ENCODE peak calls at places on chromosomes 5 and 9, in ten cellular contexts. X is foreskin keratinocyte, E is lung, H is PC-3, W is K562, C is neural progenitor cell, F is GM06990, D is mesendoderm, R is HepG2, Z is GM23248. G is an unnamed sample.

GRCh38 chr5:99032234-99033013 is 103.6 kb upstream of the CHD1 start:
- DNase-seq in X (peak; percentile 55), E (peak; percentile 48), H (peak; percentile 91), W (peak; percentile 35), C (peak; percentile 74), F (no peak), D (peak; percentile 69), R (peak; percentile 74), Z (peak; percentile 85), G (peak; percentile 91)

GRCh38 chr5:151085517-151086031 is 4.7 kb upstream of the TNIP1 start:
- DNase-seq in X (peak; percentile 61), E (peak; percentile 57), H (peak; percentile 18), W (no peak), C (no peak), F (no peak), D (no peak), R (no peak), Z (no peak), G (no peak)

GRCh38 chr5:5370375-5370774 is 52.1 kb upstream of the ICE1 start:
- DNase-seq in X (no peak), E (no peak), H (no peak), W (no peak), C (no peak), F (no peak), D (no peak), R (no peak), Z (no peak), G (no peak)

GRCh38 chr5:81209869-81210268 is 23.3 kb upstream of the CKMT2 start:
- DNase-seq in X (no peak), E (no peak), H (no peak), W (no peak), C (no peak), F (no peak), D (no peak), R (no peak), Z (no peak), G (no peak)

GRCh38 chr5:137223324-137224295 is 275.5 kb downstream of the SPOCK1 start:
- DNase-seq in X (no peak), E (no peak), H (no peak), W (no peak), C (no peak), F (no peak), D (no peak), R (no peak), Z (no peak), G (no peak)

GRCh38 chr5:135153661-135154060 is 119.6 kb upstream of the PITX1 start:
- DNase-seq in X (peak; percentile 27), E (no peak), H (peak; percentile 23), W (peak; percentile 35), C (no peak), F (no peak), D (no peak), R (no peak), Z (no peak), G (no peak)

GRCh38 chr5:74130141-74130897 is 504.3 kb downstream of the ARHGEF28 start:
- DNase-seq in X (no peak), E (no peak), H (no peak), W (no peak), C (no peak), F (no peak), D (peak; percentile 16), R (no peak), Z (no peak), G (no peak)

GRCh38 chr9:125646222-125647100 is 60.5 kb downstream of the MAPKAP1 start:
- DNase-seq in X (no peak), E (no peak), H (no peak), W (no peak), C (no peak), F (peak; percentile 51), D (no peak), R (no peak), Z (peak; percentile 54), G (peak; percentile 43)

GRCh38 chr9:134540441-134541372 is 100.9 kb upstream of the COL5A1 start:
- DNase-seq in X (no peak), E (no peak), H (no peak), W (no peak), C (no peak), F (no peak), D (no peak), R (no peak), Z (no peak), G (no peak)

GRCh38 chr5:10192309-10192708 is 57.4 kb downstream of the ATPSCKMT start:
- DNase-seq in X (no peak), E (no peak), H (peak; percentile 82), W (no peak), C (no peak), F (no peak), D (no peak), R (no peak), Z (peak; percentile 86), G (peak; percentile 76)

GRCh38 chr5:113036321-113036720 is 59.7 kb downstream of the DCP2 start:
- DNase-seq in X (no peak), E (no peak), H (no peak), W (no peak), C (no peak), F (no peak), D (no peak), R (no peak), Z (no peak), G (no peak)

GRCh38 chr9:93597142-93597706 is 20.8 kb downstream of the PHF2 start:
- DNase-seq in X (no peak), E (no peak), H (no peak), W (no peak), C (no peak), F (no peak), D (no peak), R (no peak), Z (no peak), G (no peak)

GRCh38 chr5:138569759-138570158 is 5.4 kb downstream of the HSPA9 start:
- DNase-seq in X (no peak), E (no peak), H (no peak), W (no peak), C (no peak), F (no peak), D (no peak), R (no peak), Z (peak; percentile 48), G (no peak)

GRCh38 chr5:64869419-64869818 is 100.7 kb downstream of the CWC27 start:
- DNase-seq in X (peak; percentile 36), E (no peak), H (peak; percentile 58), W (no peak), C (peak; percentile 59), F (no peak), D (peak; percentile 59), R (no peak), Z (peak; percentile 85), G (peak; percentile 82)

GRCh38 chr5:6765612-6766525 is 52.6 kb downstream of the TENT4A start:
- DNase-seq in X (peak; percentile 82), E (peak; percentile 85), H (peak; percentile 97), W (peak; percentile 86), C (peak; percentile 88), F (peak; percentile 49), D (peak; percentile 87), R (peak; percentile 43), Z (peak; percentile 75), G (peak; percentile 75)

GRCh38 chr5:143372187-143372829 is 31.2 kb downstream of the NR3C1 start:
- DNase-seq in X (peak; percentile 56), E (no peak), H (peak; percentile 70), W (no peak), C (no peak), F (no peak), D (no peak), R (no peak), Z (peak; percentile 47), G (no peak)

GRCh38 chr5:78555870-78556269 is 92.7 kb downstream of the LHFPL2 start:
- DNase-seq in X (no peak), E (no peak), H (no peak), W (no peak), C (no peak), F (no peak), D (no peak), R (no peak), Z (no peak), G (no peak)

GRCh38 chr9:131423171-131423581 is 29.3 kb downstream of the PRRC2B start:
- DNase-seq in X (peak; percentile 96), E (peak; percentile 43), H (peak; percentile 77), W (no peak), C (peak; percentile 57), F (no peak), D (peak; percentile 96), R (no peak), Z (peak; percentile 93), G (peak; percentile 88)

GRCh38 chr5:140835622-140836510 is 1.8 kb downstream of the PCDHA7 start:
- DNase-seq in X (no peak), E (no peak), H (no peak), W (no peak), C (no peak), F (no peak), D (no peak), R (no peak), Z (no peak), G (no peak)
- H3K27me3 ChIP-seq in X (no peaks in the 10 kb centered on the region), E (no peaks in the 10 kb centered on the region), H (no peaks in the 10 kb centered on the region), W (no peaks in the 10 kb centered on the region), C (no peaks in the 10 kb centered on the region), F (no peaks in the 10 kb centered on the region), D (no peaks in the 10 kb centered on the region), R (no peaks in the 10 kb centered on the region), Z (no peaks in the 10 kb centered on the region), G (no peaks in the 10 kb centered on the region)

DNA sequence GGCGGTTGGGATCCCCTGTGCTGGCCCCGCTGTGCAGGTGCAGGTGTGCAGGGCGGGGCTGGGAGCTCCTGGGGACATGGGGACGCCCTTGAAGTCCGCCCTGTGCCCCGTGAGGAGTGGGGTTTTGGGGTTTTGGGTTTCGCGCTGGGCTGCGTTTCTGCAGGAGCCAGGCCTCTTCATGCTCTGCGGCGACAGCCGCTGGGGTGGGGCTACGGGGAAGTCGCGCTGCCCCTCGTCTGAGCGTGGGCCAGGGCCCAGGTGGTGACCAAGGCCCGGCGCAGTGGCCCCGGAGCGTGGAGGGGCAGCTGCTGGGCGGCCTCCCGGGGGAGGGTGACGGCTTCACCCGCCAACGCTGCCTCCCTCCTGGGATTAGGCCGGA is 47.8 kb upstream of the IRX4 start:
- DNase-seq in X (no peak), E (no peak), H (no peak), W (no peak), C (no peak), F (no peak), D (no peak), R (no peak), Z (no peak), G (no peak)
- H3K27me3 ChIP-seq in X (no peaks in the 10 kb centered on the region), E (peaks cover 9% of the 10 kb centered on the region), H (peaks cover 9% of the 10 kb centered on the region), W (peaks cover 68% of the 10 kb centered on the region), C (peaks cover 65% of the 10 kb centered on the region), F (no peaks in the 10 kb centered on the region), D (no peaks in the 10 kb centered on the region), R (peaks cover 7% of the 10 kb centered on the region), Z (peaks cover 20% of the 10 kb centered on the region), G (peaks cover 36% of the 10 kb centered on the region)

GRCh38 chr5:176793736-176794135 is 16.6 kb upstream of the UNC5A start:
- DNase-seq in X (no peak), E (no peak), H (peak; percentile 33), W (no peak), C (no peak), F (no peak), D (no peak), R (no peak), Z (no peak), G (no peak)
- H3K27me3 ChIP-seq in X (peaks cover 14% of the 10 kb centered on the region), E (peaks cover 12% of the 10 kb centered on the region), H (no peaks in the 10 kb centered on the region), W (peaks cover 82% of the 10 kb centered on the region), C (peaks cover 12% of the 10 kb centered on the region), F (peaks cover 3% of the 10 kb centered on the region), D (no peaks in the 10 kb centered on the region), R (peaks cover 9% of the 10 kb centered on the region), Z (peaks cover 67% of the 10 kb centered on the region), G (peaks cover 85% of the 10 kb centered on the region)

DNA sequence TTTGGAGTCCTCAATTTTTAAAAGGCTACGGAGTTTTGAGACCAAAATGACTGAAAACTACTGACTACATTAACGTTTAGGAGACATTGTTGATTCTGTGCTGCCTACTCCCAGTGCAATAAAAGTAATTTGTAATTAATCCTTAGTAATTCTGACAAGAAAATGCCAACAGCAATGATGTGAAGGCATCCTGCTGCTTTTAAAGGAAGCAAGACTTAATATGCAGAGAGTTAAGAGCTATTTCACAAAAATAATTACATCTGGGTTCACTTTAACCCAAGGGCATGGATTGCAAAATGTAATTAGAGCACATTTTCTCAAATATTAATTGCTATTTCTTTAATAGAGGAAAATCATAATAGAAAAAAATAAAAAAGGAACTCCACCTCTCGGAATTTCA is 22.6 kb upstream of the TNFSF8 start:
- DNase-seq in X (no peak), E (no peak), H (no peak), W (no peak), C (no peak), F (no peak), D (no peak), R (no peak), Z (no peak), G (no peak)
- H3K27me3 ChIP-seq in X (peaks cover 26% of the 10 kb centered on the region), E (no peaks in the 10 kb centered on the region), H (no peaks in the 10 kb centered on the region), W (no peaks in the 10 kb centered on the region), C (peaks cover 26% of the 10 kb centered on the region), F (peaks cover 1% of the 10 kb centered on the region), D (no peaks in the 10 kb centered on the region), R (no peaks in the 10 kb centered on the region), Z (no peaks in the 10 kb centered on the region), G (no peaks in the 10 kb centered on the region)